ENCODE peak calls at places on chromosomes 2 and 18, in four cellular contexts. One of them, this sample, is unnamed.
A peak's percentile ranks its signal among the peaks of the same experiment; 100 is the strongest.

GRCh38 chr2:168574856-168575630 is 119.0 kb downstream of the CERS6 start:
- DNase-seq in kidney glomerular epithelial cell: no peak
- DNase-seq in AG09309: no peak
- DNase-seq in stimulated activated CD8-positive, alpha-beta memory T cell treated with anti-CD3 and anti-CD28 coated beads, Interleukin-2, amount 100 ng/mL, for 48 hours: no peak
- DNase-seq in this sample: no peak

GRCh38 chr2:231924889-231925275 is 1.3 kb downstream of the NPPC start:
- DNase-seq in AG09309: no peak
- DNase-seq in kidney glomerular epithelial cell: no peak
- DNase-seq in stimulated activated CD8-positive, alpha-beta memory T cell treated with anti-CD3 and anti-CD28 coated beads, Interleukin-2, amount 100 ng/mL, for 48 hours: no peak
- DNase-seq in this sample: no peak

GRCh38 chr2:136917281-136917680 is 151.9 kb downstream of the THSD7B start:
- DNase-seq in kidney glomerular epithelial cell: no peak
- DNase-seq in stimulated activated CD8-positive, alpha-beta memory T cell treated with anti-CD3 and anti-CD28 coated beads, Interleukin-2, amount 100 ng/mL, for 48 hours: no peak
- DNase-seq in AG09309: no peak
- DNase-seq in this sample: no peak

GRCh38 chr18:323253-323622 is 55.4 kb upstream of the THOC1 start:
- DNase-seq in kidney glomerular epithelial cell: no peak
- DNase-seq in stimulated activated CD8-positive, alpha-beta memory T cell treated with anti-CD3 and anti-CD28 coated beads, Interleukin-2, amount 100 ng/mL, for 48 hours: no peak
- DNase-seq in AG09309: peak; percentile 7
- DNase-seq in this sample: peak; percentile 26

GRCh38 chr2:118246726-118247125 is 158.5 kb downstream of the INSIG2 start:
- DNase-seq in kidney glomerular epithelial cell: no peak
- DNase-seq in stimulated activated CD8-positive, alpha-beta memory T cell treated with anti-CD3 and anti-CD28 coated beads, Interleukin-2, amount 100 ng/mL, for 48 hours: no peak
- DNase-seq in AG09309: peak; percentile 29
- DNase-seq in this sample: peak; percentile 80

GRCh38 chr2:209517436-209517835 is 93.6 kb downstream of the MAP2 start:
- DNase-seq in stimulated activated CD8-positive, alpha-beta memory T cell treated with anti-CD3 and anti-CD28 coated beads, Interleukin-2, amount 100 ng/mL, for 48 hours: no peak
- DNase-seq in kidney glomerular epithelial cell: no peak
- DNase-seq in AG09309: no peak
- DNase-seq in this sample: no peak

GRCh38 chr2:239927424-239927981 is 97.6 kb downstream of the NDUFA10 start:
- DNase-seq in AG09309: peak; percentile 67
- DNase-seq in kidney glomerular epithelial cell: no peak
- DNase-seq in stimulated activated CD8-positive, alpha-beta memory T cell treated with anti-CD3 and anti-CD28 coated beads, Interleukin-2, amount 100 ng/mL, for 48 hours: peak; percentile 45
- DNase-seq in this sample: peak; percentile 70

GRCh38 chr2:25992556-25992955 is 10.3 kb upstream of the KIF3C start:
- DNase-seq in stimulated activated CD8-positive, alpha-beta memory T cell treated with anti-CD3 and anti-CD28 coated beads, Interleukin-2, amount 100 ng/mL, for 48 hours: no peak
- DNase-seq in AG09309: no peak
- DNase-seq in kidney glomerular epithelial cell: no peak
- DNase-seq in this sample: no peak

GRCh38 chr2:42183775-42184174 is 14.6 kb downstream of the EML4 start:
- DNase-seq in AG09309: no peak
- DNase-seq in kidney glomerular epithelial cell: no peak
- DNase-seq in stimulated activated CD8-positive, alpha-beta memory T cell treated with anti-CD3 and anti-CD28 coated beads, Interleukin-2, amount 100 ng/mL, for 48 hours: no peak
- DNase-seq in this sample: no peak

This sample was measured in kidney tubule cell.